ENCODE peak calls at places on chromosomes 11 and 22, in four cellular contexts. Q is left ventricle myocardium inferior; O is GM12864; E is naive thymus-derived CD4-positive, alpha-beta T cell. U is an unnamed sample.

GRCh38 chr11:12288212-12288933 is 89.0 kb upstream of the PARVA start:
- DNase-seq in Q (peak), O (peak), E (no peak), U (peak)

GRCh38 chr11:1778141-1778911 is 14.6 kb upstream of the CTSD start:
- DNase-seq in Q (no peak), O (no peak), E (no peak), U (no peak)

GRCh38 chr11:45331839-45332485 is 45.8 kb upstream of the SYT13 start:
- DNase-seq in Q (no peak), O (no peak), E (no peak), U (no peak)

GRCh38 chr11:61978703-61979661 is 11.5 kb upstream of the FTH1 start:
- DNase-seq in Q (no peak), O (no peak), E (no peak), U (no peak)

GRCh38 chr11:45934580-45935318 is 12.3 kb downstream of the LARGE2 start:
- DNase-seq in Q (no peak), O (no peak), E (no peak), U (no peak)

GRCh38 chr11:39806652-39807051 is 1652.8 kb downstream of the LRRC4C start:
- DNase-seq in Q (no peak), O (no peak), E (no peak), U (no peak)

GRCh38 chr11:128343870-128344269 is 243.5 kb downstream of the ETS1 start:
- DNase-seq in Q (no peak), O (no peak), E (no peak), U (no peak)

GRCh38 chr11:67626970-67627369 is 2.8 kb downstream of the NUDT8 start:
- DNase-seq in Q (no peak), O (no peak), E (no peak), U (no peak)

GRCh38 chr22:46508391-46508999 is 28.9 kb downstream of the CELSR1 start:
- DNase-seq in Q (no peak), O (no peak), E (no peak), U (no peak)

GRCh38 chr11:107818491-107818890 is 40.1 kb downstream of the SLC35F2 start:
- DNase-seq in Q (no peak), O (no peak), E (no peak), U (no peak)

GRCh38 chr11:118988280-118988679 is 9.7 kb upstream of the CENATAC start:
- DNase-seq in Q (no peak), O (no peak), E (no peak), U (peak)

GRCh38 chr22:45192701-45193187 is 29.0 kb downstream of the NUP50 start:
- DNase-seq in Q (no peak), O (no peak), E (no peak), U (no peak)

GRCh38 chr11:3130269-3131071 is 34.6 kb downstream of the OSBPL5 start:
- DNase-seq in Q (peak), O (no peak), E (no peak), U (peak)

GRCh38 chr22:42974223-42974622 is 40.7 kb downstream of the PACSIN2 start:
- DNase-seq in Q (no peak), O (no peak), E (no peak), U (no peak)

GRCh38 chr11:6505577-6506240 is 8.6 kb downstream of the DNHD1 start:
- DNase-seq in Q (no peak), O (no peak), E (no peak), U (peak)

GRCh38 chr11:77151804-77152513 is 23.9 kb downstream of the MYO7A start:
- DNase-seq in Q (no peak), O (no peak), E (no peak), U (no peak)

GRCh38 chr22:21734540-21735197 is 925 bp downstream of the YPEL1 start:
- DNase-seq in Q (no peak), O (no peak), E (no peak), U (no peak)

GRCh38 chr11:76291576-76292526 is 85.5 kb upstream of the WNT11 start:
- DNase-seq in Q (no peak), O (no peak), E (no peak), U (no peak)

GRCh38 chr11:72776844-72777754 is 16.7 kb downstream of the STARD10 start:
- DNase-seq in Q (peak), O (no peak), E (no peak), U (no peak)

GRCh38 chr22:47402876-47403525 is 640.6 kb downstream of the TBC1D22A start:
- DNase-seq in Q (no peak), O (no peak), E (no peak), U (no peak)

U was measured in prostate gland.